ENCODE peak calls at places on chromosome 16, in eight cellular contexts. R, P, O, V, S, T, A and M are unnamed samples. For H3K36me3, the result is how much of the 10 kb centered on the place peaks cover.

GRCh38 chr16:87740441-87740840 is 25.3 kb downstream of the KLHDC4 start:
- DNase-seq in A (no peak), R (no peak), P (no peak), S (no peak), T (no peak), V (no peak), O (no peak), M (no peak)

GRCh38 chr16:15466886-15467781 is 32.7 kb downstream of the BMERB1 start:
- DNase-seq in O (no peak), S (no peak), R (no peak), P (no peak), T (no peak), V (peak), A (no peak), M (no peak)

GRCh38 chr16:24736758-24737157 is 7.3 kb downstream of the TNRC6A start:
- DNase-seq in V (no peak), O (no peak), S (no peak), P (no peak), A (no peak), R (no peak), T (no peak), M (no peak)

GRCh38 chr16:12637002-12637401 is 166.7 kb downstream of the CPPED1 start:
- DNase-seq in R (no peak), S (no peak), O (no peak), V (no peak), T (no peak), A (no peak), P (no peak), M (no peak)

GRCh38 chr16:67199011-67199807 is at the start of gene ELMO3:
- DNase-seq in T (no peak), P (no peak), S (no peak), A (peak), V (no peak), O (no peak), R (peak), M (peak)

GRCh38 chr16:89952551-89952950 is 4.0 kb downstream of the DEF8 start:
- DNase-seq in V (no peak), T (no peak), R (no peak), S (no peak), O (no peak), P (no peak), A (no peak), M (no peak)

GRCh38 chr16:79542196-79542859 is 58.2 kb downstream of the MAF start:
- DNase-seq in S (no peak), T (peak), A (peak), V (no peak), P (no peak), R (no peak), O (no peak), M (no peak)

GRCh38 chr16:79282806-79283205 is 317.7 kb downstream of the MAF start:
- DNase-seq in O (no peak), T (no peak), V (peak), P (no peak), R (no peak), S (no peak), A (no peak), M (no peak)

GRCh38 chr16:79217375-79218011 is 383.0 kb downstream of the MAF start:
- DNase-seq in R (no peak), P (no peak), T (no peak), A (no peak), O (peak), S (no peak), V (peak), M (no peak)

GRCh38 chr16:10245002-10245401 is 62.8 kb upstream of the GRIN2A start:
- DNase-seq in R (no peak), T (no peak), A (no peak), S (no peak), V (no peak), O (no peak), P (no peak), M (no peak)

GRCh38 chr16:27811881-27812280 is 251.6 kb downstream of the GSG1L start:
- DNase-seq in T (no peak), P (no peak), A (no peak), O (no peak), V (no peak), R (no peak), S (no peak), M (peak)

GRCh38 chr16:82379601-82380000 is 209.6 kb upstream of the MPHOSPH6 start:
- DNase-seq in T (no peak), S (no peak), R (no peak), O (no peak), P (no peak), A (no peak), V (no peak), M (no peak)

GRCh38 chr16:70769131-70769530 is 31.8 kb downstream of the VAC14 start:
- DNase-seq in O (no peak), P (no peak), R (no peak), S (no peak), A (no peak), T (no peak), V (no peak), M (no peak)
- H3K36me3 ChIP-seq in O (under half), P (under half), R (under half), S (under half), A (under half), T (under half), V (half or more), M (under half)

GRCh38 chr16:56844056-56844455 is 21.0 kb upstream of the SLC12A3 start:
- DNase-seq in R (no peak), O (no peak), V (no peak), P (no peak), S (no peak), T (no peak), A (no peak), M (no peak)
- H3K36me3 ChIP-seq in R (under half), O (under half), V (under half), P (under half), S (under half), T (half or more), A (under half), M (under half)

DNA sequence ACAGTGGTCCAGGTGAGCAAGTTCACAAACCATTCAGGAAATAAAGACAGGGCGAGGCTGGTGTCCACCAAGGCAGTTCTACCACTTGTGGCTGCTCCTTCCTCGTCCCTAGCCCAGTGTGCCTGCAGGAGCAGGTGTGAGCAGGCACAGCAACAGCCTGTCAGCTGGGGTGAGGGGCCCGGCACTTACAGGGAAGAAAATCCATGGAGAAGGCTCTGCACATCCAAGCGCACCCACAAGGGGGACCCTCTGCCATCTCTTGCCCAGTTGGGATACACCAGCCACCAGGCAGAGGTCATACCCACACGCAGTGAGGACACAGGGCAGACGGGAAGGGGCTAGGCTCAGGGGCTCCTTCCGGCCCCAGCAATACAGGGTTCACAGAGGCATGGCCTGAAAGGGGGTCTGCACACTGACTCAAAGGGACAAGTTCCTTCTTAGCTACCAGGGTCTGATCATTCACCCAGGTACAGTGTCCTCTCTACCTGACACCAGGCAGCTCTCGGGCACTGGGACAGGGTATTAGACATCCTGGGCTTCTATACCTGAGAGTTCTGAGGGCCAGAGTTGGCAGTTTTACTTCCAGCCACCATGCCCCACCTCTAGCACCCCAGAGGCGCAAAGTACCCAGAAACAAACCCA is 27.0 kb downstream of the CDIP1 start:
- DNase-seq in R (peak), A (peak), O (no peak), S (no peak), V (no peak), P (no peak), T (peak), M (peak)
- H3K36me3 ChIP-seq in R (under half), A (under half), O (half or more), S (under half), V (half or more), P (under half), T (half or more), M (under half)

DNA sequence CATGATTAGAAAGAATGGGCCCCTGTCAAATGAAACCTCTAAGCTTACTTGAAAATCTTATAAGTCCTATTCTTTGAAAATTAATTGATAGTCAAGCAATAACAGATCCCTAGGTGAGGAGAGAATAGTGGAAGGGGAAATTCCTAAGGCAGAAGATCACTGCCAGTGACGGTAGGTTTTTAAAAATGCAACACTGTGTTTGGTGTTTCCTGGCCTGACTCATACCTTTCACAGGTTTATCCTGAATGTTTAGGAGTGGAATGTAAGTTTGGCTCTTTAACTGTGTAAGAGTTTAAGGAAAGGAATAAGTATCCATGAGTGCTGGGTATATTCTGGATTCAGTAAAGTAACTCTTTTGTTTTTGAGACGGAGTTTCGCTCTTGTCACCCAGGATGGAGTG is 23.8 kb downstream of the HAPSTR1 start:
- DNase-seq in S (no peak), P (no peak), V (no peak), O (no peak), A (no peak), R (peak), T (no peak), M (no peak)
- H3K36me3 ChIP-seq in S (under half), P (under half), V (half or more), O (under half), A (under half), R (under half), T (under half), M (under half)

DNA sequence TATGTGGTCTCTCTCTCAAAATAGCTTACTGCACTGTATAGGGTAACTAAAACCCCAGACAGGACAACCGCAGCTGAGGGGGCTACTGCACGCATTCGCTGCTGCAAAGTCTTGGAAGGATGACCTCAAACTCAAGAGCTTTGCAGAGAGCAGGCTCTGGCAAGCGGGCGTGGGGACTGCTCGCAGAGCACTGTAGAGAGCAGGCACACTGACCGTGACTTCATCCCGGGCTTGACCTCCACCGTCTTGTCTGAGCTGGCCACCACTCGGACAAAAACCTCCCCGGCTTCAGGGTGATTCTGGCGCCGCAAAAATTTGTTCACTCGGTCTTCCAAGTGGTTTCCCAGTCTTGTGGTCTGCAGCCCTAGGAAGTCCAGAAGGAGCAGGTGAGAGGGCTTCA is 22.9 kb upstream of the TRAP1 start:
- DNase-seq in V (no peak), S (no peak), O (no peak), P (no peak), R (no peak), A (no peak), T (no peak), M (no peak)
- H3K36me3 ChIP-seq in V (half or more), S (under half), O (half or more), P (half or more), R (under half), A (half or more), T (half or more), M (under half)